ENCODE peak calls at places on chromosomes 5 and 9, in four cellular contexts. I, V, S and C are unnamed samples.

GRCh38 chr5:180343846-180344327 is 9.2 kb downstream of the GFPT2 start:
- DNase-seq in I (no peak), V (no peak), S (no peak), C (no peak)

GRCh38 chr9:99180199-99180598 is 41.5 kb downstream of the ALG2 start:
- DNase-seq in I (no peak), V (no peak), S (no peak), C (no peak)

GRCh38 chr5:135426102-135427082 is 20.8 kb downstream of the DCANP1 start:
- DNase-seq in I (peak), V (peak), S (no peak), C (peak)

GRCh38 chr5:170986598-170986997 is 124.8 kb downstream of the RANBP17 start:
- DNase-seq in I (no peak), V (no peak), S (no peak), C (no peak)

GRCh38 chr9:7592321-7593319 is 207.0 kb downstream of the DMAC1 start:
- DNase-seq in I (no peak), V (no peak), S (no peak), C (peak)

GRCh38 chr5:163943546-163943945 is 438.1 kb downstream of the MAT2B start:
- DNase-seq in I (no peak), V (no peak), S (no peak), C (no peak)

GRCh38 chr5:104082754-104083153 is 520.2 kb upstream of the NUDT12 start:
- DNase-seq in I (no peak), V (no peak), S (no peak), C (no peak)

GRCh38 chr9:126248680-126249079 is 77.9 kb upstream of the MVB12B start:
- DNase-seq in I (no peak), V (no peak), S (no peak), C (no peak)

GRCh38 chr9:29882767-29883166 is 2309.5 kb upstream of the C9orf72 start:
- DNase-seq in I (no peak), V (no peak), S (no peak), C (no peak)

GRCh38 chr9:110954822-110955291 is 83.4 kb downstream of the LPAR1 start:
- DNase-seq in I (no peak), V (no peak), S (no peak), C (no peak)

GRCh38 chr9:107481035-107481434 is 8.5 kb downstream of the KLF4 start:
- DNase-seq in I (no peak), V (no peak), S (no peak), C (no peak)

GRCh38 chr9:37621299-37621934 is 29.0 kb upstream of the TOMM5 start:
- DNase-seq in I (peak), V (no peak), S (no peak), C (no peak)

GRCh38 chr9:136656339-136656738 is 6.4 kb upstream of the EGFL7 start:
- DNase-seq in I (no peak), V (no peak), S (no peak), C (no peak)
- TF ChIP-seq ELF4 in I (no peak), V (no peak), S (no peak), C (no peak)

GRCh38 chr9:104927912-104928740 is at the start of gene ABCA1:
- DNase-seq in I (peak), V (peak), S (peak), C (peak)
- TF ChIP-seq ELF4 in I (no peak), V (no peak), S (no peak), C (no peak)

GRCh38 chr5:130908186-130908585 is 256.9 kb downstream of the HINT1 start:
- DNase-seq in I (no peak), V (no peak), S (no peak), C (no peak)

DNA sequence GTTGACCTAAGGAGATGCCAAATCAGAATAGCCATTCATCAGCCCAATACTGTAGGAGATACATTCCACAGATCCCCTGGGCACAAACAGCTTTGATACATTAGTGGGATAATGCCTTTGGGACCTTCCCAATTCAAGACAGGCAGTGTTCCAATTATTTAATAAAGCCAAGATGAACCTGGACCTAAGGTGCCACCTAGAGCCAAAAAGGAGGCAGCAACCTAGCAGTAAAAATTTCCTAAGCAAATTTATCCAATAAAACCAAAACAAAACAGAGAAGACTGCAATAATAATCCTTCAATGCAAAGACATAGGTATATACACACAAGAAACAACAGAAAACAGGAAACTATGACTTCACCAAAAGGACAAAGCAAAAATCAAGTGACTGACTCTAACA is 253.0 kb downstream of the HINT1 start:
- DNase-seq in I (no peak), V (no peak), S (no peak), C (no peak)
- TF ChIP-seq ELF4 in I (no peak), V (no peak), S (no peak), C (no peak)

GRCh38 chr5:108124591-108124990 is 257.3 kb downstream of the FBXL17 start:
- DNase-seq in I (no peak), V (no peak), S (no peak), C (no peak)

GRCh38 chr5:108125771-108126511 is 256.0 kb downstream of the FBXL17 start:
- DNase-seq in I (no peak), V (peak), S (no peak), C (no peak)

GRCh38 chr5:108119123-108119522 is 262.8 kb downstream of the FBXL17 start:
- DNase-seq in I (no peak), V (no peak), S (no peak), C (no peak)

DNA sequence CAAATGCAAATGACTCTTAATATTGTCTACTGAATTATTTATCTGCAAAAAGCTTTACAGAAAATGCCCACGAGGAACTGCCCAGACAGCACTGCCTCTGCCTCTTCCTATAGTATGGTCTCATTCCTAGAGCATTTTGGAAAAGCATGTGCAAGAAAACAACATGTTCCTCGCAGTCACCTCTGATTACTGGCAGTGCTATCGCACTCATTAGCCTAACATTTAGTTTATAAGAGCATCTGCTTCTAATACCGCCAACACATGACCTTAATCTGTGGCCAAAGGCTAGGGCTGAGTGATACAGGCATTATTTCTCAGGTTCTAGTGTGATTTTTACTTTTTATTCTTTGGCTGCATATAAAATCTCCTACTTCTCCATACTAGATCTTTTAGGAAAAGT is 259.2 kb downstream of the FBXL17 start:
- DNase-seq in I (no peak), V (no peak), S (no peak), C (no peak)
- TF ChIP-seq ELF4 in I (no peak), V (no peak), S (no peak), C (no peak)

GRCh38 chr9:130263601-130264413 is 1.8 kb upstream of the HMCN2 start:
- DNase-seq in I (no peak), V (no peak), S (no peak), C (no peak)
- TF ChIP-seq ELF4 in I (no peak), V (no peak), S (no peak), C (no peak)

DNA sequence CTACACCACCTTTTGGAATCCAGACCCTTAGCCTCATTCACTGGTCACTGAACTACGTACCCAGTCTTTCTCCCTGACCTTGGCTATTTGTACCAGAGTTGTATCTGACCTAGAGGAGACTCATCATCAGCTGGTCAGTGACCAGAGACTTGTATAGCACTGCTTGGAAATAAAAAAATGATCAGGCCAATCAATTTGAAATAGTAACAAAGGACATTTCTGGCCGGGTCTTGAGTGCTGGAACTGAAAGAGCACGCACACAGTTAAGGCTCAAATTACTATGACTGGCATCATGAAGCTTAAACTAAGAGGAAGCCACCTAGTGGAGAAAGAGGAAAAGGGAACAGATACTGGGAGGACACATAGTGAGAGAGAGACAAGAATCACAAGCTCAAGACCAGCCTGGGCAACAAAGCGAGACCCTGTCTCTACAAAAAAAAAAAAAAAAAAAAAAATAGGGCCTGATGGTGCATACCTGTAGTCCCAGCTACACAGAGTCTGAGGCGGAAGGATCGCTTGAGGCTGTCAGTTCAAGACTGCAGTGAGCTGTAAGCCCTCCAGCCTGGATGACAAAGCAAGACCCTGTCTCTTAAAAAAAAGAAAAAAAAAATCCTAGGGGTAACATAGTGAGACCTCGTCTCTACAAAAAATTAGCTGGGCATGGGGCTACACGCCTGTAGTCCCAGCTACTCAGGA is 12.8 kb upstream of the SRP19 start:
- DNase-seq in I (peak), V (peak), S (no peak), C (peak)
- TF ChIP-seq ELF4 in I (no peak), V (no peak), S (no peak), C (no peak)

DNA sequence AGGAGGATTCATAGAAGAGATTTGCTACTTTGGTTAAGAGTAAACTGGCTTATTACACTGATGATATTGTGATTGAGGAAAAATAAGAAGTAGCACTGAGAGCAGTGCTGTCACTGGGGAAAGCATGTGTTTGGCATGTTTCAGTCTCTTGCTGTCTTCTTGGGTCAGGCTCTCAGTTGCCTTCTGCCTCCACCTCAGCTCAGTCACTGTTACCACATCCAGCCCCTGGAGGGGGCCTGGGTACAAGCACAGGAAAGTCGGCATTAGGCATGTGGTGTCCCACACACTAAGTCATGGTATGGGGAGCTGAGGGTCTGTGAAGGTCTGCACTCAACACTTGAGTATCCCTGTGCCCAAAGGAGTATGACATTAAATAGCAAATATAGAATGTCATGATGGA is 958.3 kb upstream of the CDH9 start:
- DNase-seq in I (no peak), V (no peak), S (no peak), C (no peak)
- TF ChIP-seq ELF4 in I (no peak), V (no peak), S (no peak), C (no peak)